ENCODE peak calls at places on chromosomes 6 and 20, in seven cellular contexts. One of them, this sample, is unnamed.

GRCh38 chr6:90940812-90941481 is 354.1 kb upstream of the MAP3K7 start:
- DNase-seq in AG20443: peak
- DNase-seq in islet precursor cell: no peak
- DNase-seq in dorsolateral prefrontal cortex: no peak
- DNase-seq in thoracic aorta: no peak
- DNase-seq in chondrocyte: no peak
- DNase-seq in neural crest cell: no peak
- DNase-seq in this sample: peak

GRCh38 chr6:21402368-21402767 is 191.2 kb upstream of the SOX4 start:
- DNase-seq in neural crest cell: no peak
- DNase-seq in dorsolateral prefrontal cortex: no peak
- DNase-seq in islet precursor cell: no peak
- DNase-seq in AG20443: peak
- DNase-seq in chondrocyte: no peak
- DNase-seq in thoracic aorta: no peak
- DNase-seq in this sample: peak

GRCh38 chr20:62571667-62572344 is 70.5 kb upstream of the SLCO4A1 start:
- DNase-seq in chondrocyte: no peak
- DNase-seq in thoracic aorta: no peak
- DNase-seq in AG20443: no peak
- DNase-seq in neural crest cell: no peak
- DNase-seq in dorsolateral prefrontal cortex: no peak
- DNase-seq in islet precursor cell: no peak
- DNase-seq in this sample: no peak

GRCh38 chr6:136831873-136832562 is 9.6 kb downstream of the PEX7 start:
- DNase-seq in thoracic aorta: no peak
- DNase-seq in islet precursor cell: no peak
- DNase-seq in dorsolateral prefrontal cortex: no peak
- DNase-seq in neural crest cell: no peak
- DNase-seq in AG20443: no peak
- DNase-seq in chondrocyte: no peak
- DNase-seq in this sample: no peak

GRCh38 chr6:40597301-40597700 is 10.1 kb upstream of the LRFN2 start:
- DNase-seq in AG20443: no peak
- DNase-seq in neural crest cell: no peak
- DNase-seq in thoracic aorta: no peak
- DNase-seq in chondrocyte: no peak
- DNase-seq in islet precursor cell: no peak
- DNase-seq in dorsolateral prefrontal cortex: no peak
- DNase-seq in this sample: no peak

GRCh38 chr6:45256697-45257695 is 71.1 kb upstream of the RUNX2 start:
- DNase-seq in thoracic aorta: no peak
- DNase-seq in neural crest cell: no peak
- DNase-seq in islet precursor cell: no peak
- DNase-seq in AG20443: no peak
- DNase-seq in chondrocyte: no peak
- DNase-seq in dorsolateral prefrontal cortex: no peak
- DNase-seq in this sample: peak

GRCh38 chr6:71531841-71532240 is 243.2 kb downstream of the OGFRL1 start:
- DNase-seq in chondrocyte: no peak
- DNase-seq in dorsolateral prefrontal cortex: peak
- DNase-seq in AG20443: no peak
- DNase-seq in neural crest cell: no peak
- DNase-seq in thoracic aorta: no peak
- DNase-seq in islet precursor cell: peak
- DNase-seq in this sample: no peak

GRCh38 chr20:24632581-24632980 is 163.2 kb downstream of the SYNDIG1 start:
- DNase-seq in AG20443: no peak
- DNase-seq in dorsolateral prefrontal cortex: no peak
- DNase-seq in chondrocyte: no peak
- DNase-seq in neural crest cell: no peak
- DNase-seq in thoracic aorta: no peak
- DNase-seq in islet precursor cell: no peak
- DNase-seq in this sample: no peak

GRCh38 chr20:63191400-63191799 is 24.5 kb downstream of the YTHDF1 start:
- DNase-seq in islet precursor cell: no peak
- DNase-seq in thoracic aorta: no peak
- DNase-seq in AG20443: no peak
- DNase-seq in neural crest cell: no peak
- DNase-seq in chondrocyte: no peak
- DNase-seq in dorsolateral prefrontal cortex: no peak
- DNase-seq in this sample: peak

GRCh38 chr6:56156643-56157042 is 90.7 kb downstream of the COL21A1 start:
- DNase-seq in thoracic aorta: no peak
- DNase-seq in neural crest cell: no peak
- DNase-seq in islet precursor cell: no peak
- DNase-seq in chondrocyte: no peak
- DNase-seq in AG20443: no peak
- DNase-seq in dorsolateral prefrontal cortex: no peak
- DNase-seq in this sample: no peak

GRCh38 chr6:141203902-141204575 is 928.7 kb upstream of the GJE1 start:
- DNase-seq in dorsolateral prefrontal cortex: no peak
- DNase-seq in islet precursor cell: no peak
- DNase-seq in chondrocyte: no peak
- DNase-seq in AG20443: peak
- DNase-seq in neural crest cell: no peak
- DNase-seq in thoracic aorta: no peak
- DNase-seq in this sample: peak

GRCh38 chr20:57662313-57663240 is 42.4 kb upstream of the ZBP1 start:
- DNase-seq in dorsolateral prefrontal cortex: peak
- DNase-seq in islet precursor cell: peak
- DNase-seq in chondrocyte: peak
- DNase-seq in thoracic aorta: no peak
- DNase-seq in AG20443: no peak
- DNase-seq in neural crest cell: no peak
- DNase-seq in this sample: no peak

GRCh38 chr6:128827675-128828464 is 55.1 kb upstream of the LAMA2 start:
- DNase-seq in neural crest cell: no peak
- DNase-seq in chondrocyte: no peak
- DNase-seq in thoracic aorta: no peak
- DNase-seq in dorsolateral prefrontal cortex: no peak
- DNase-seq in islet precursor cell: no peak
- DNase-seq in AG20443: peak
- DNase-seq in this sample: peak

GRCh38 chr20:57708694-57709673 is 831 bp downstream of the PMEPA1 start:
- DNase-seq in thoracic aorta: no peak
- DNase-seq in neural crest cell: no peak
- DNase-seq in chondrocyte: no peak
- DNase-seq in AG20443: peak
- DNase-seq in islet precursor cell: no peak
- DNase-seq in dorsolateral prefrontal cortex: no peak
- DNase-seq in this sample: no peak

GRCh38 chr20:13995086-13995665 is at the start of gene MACROD2:
- DNase-seq in dorsolateral prefrontal cortex: peak
- DNase-seq in AG20443: peak
- DNase-seq in chondrocyte: peak
- DNase-seq in islet precursor cell: peak
- DNase-seq in neural crest cell: peak
- DNase-seq in thoracic aorta: peak
- DNase-seq in this sample: peak

GRCh38 chr20:48574383-48574782 is 253.4 kb downstream of the PREX1 start:
- DNase-seq in neural crest cell: no peak
- DNase-seq in islet precursor cell: no peak
- DNase-seq in dorsolateral prefrontal cortex: no peak
- DNase-seq in AG20443: no peak
- DNase-seq in thoracic aorta: no peak
- DNase-seq in chondrocyte: no peak
- DNase-seq in this sample: no peak

GRCh38 chr6:44556046-44556445 is 168.5 kb downstream of the CDC5L start:
- DNase-seq in chondrocyte: no peak
- DNase-seq in neural crest cell: no peak
- DNase-seq in AG20443: no peak
- DNase-seq in dorsolateral prefrontal cortex: no peak
- DNase-seq in thoracic aorta: no peak
- DNase-seq in islet precursor cell: no peak
- DNase-seq in this sample: no peak

GRCh38 chr6:14713008-14713452 is 532.8 kb upstream of the JARID2 start:
- DNase-seq in islet precursor cell: peak
- DNase-seq in AG20443: peak
- DNase-seq in chondrocyte: no peak
- DNase-seq in neural crest cell: no peak
- DNase-seq in thoracic aorta: no peak
- DNase-seq in dorsolateral prefrontal cortex: no peak
- DNase-seq in this sample: peak

GRCh38 chr6:35391240-35391968 is 49.0 kb downstream of the PPARD start:
- DNase-seq in neural crest cell: no peak
- DNase-seq in dorsolateral prefrontal cortex: no peak
- DNase-seq in islet precursor cell: no peak
- DNase-seq in thoracic aorta: no peak
- DNase-seq in AG20443: peak
- DNase-seq in chondrocyte: no peak
- DNase-seq in this sample: peak

GRCh38 chr6:40328376-40328987 is 258.7 kb downstream of the LRFN2 start:
- DNase-seq in chondrocyte: no peak
- DNase-seq in dorsolateral prefrontal cortex: no peak
- DNase-seq in neural crest cell: no peak
- DNase-seq in AG20443: no peak
- DNase-seq in thoracic aorta: no peak
- DNase-seq in islet precursor cell: peak
- DNase-seq in this sample: no peak

GRCh38 chr6:140002406-140003022 is 628.1 kb upstream of the CITED2 start:
- DNase-seq in islet precursor cell: no peak
- DNase-seq in neural crest cell: no peak
- DNase-seq in thoracic aorta: no peak
- DNase-seq in chondrocyte: no peak
- DNase-seq in AG20443: no peak
- DNase-seq in dorsolateral prefrontal cortex: no peak
- DNase-seq in this sample: no peak

GRCh38 chr6:71333700-71334099 is 45.1 kb downstream of the OGFRL1 start:
- DNase-seq in islet precursor cell: no peak
- DNase-seq in AG20443: peak
- DNase-seq in chondrocyte: no peak
- DNase-seq in dorsolateral prefrontal cortex: no peak
- DNase-seq in neural crest cell: no peak
- DNase-seq in thoracic aorta: no peak
- DNase-seq in this sample: peak

GRCh38 chr6:156031516-156031915 is 575.9 kb upstream of the NOX3 start:
- DNase-seq in dorsolateral prefrontal cortex: no peak
- DNase-seq in AG20443: no peak
- DNase-seq in islet precursor cell: no peak
- DNase-seq in thoracic aorta: no peak
- DNase-seq in neural crest cell: no peak
- DNase-seq in chondrocyte: no peak
- DNase-seq in this sample: no peak

GRCh38 chr6:130559166-130559565 is 193.3 kb downstream of the TMEM200A start:
- DNase-seq in thoracic aorta: no peak
- DNase-seq in neural crest cell: no peak
- DNase-seq in islet precursor cell: no peak
- DNase-seq in chondrocyte: no peak
- DNase-seq in AG20443: no peak
- DNase-seq in dorsolateral prefrontal cortex: no peak
- DNase-seq in this sample: no peak

GRCh38 chr20:58069796-58070663 is 158.4 kb downstream of the ANKRD60 start:
- DNase-seq in AG20443: no peak
- DNase-seq in thoracic aorta: no peak
- DNase-seq in islet precursor cell: peak
- DNase-seq in chondrocyte: no peak
- DNase-seq in neural crest cell: no peak
- DNase-seq in dorsolateral prefrontal cortex: no peak
- DNase-seq in this sample: no peak

GRCh38 chr6:100347901-100348550 is 116.7 kb downstream of the SIM1 start:
- DNase-seq in neural crest cell: no peak
- DNase-seq in AG20443: peak
- DNase-seq in dorsolateral prefrontal cortex: no peak
- DNase-seq in chondrocyte: no peak
- DNase-seq in thoracic aorta: no peak
- DNase-seq in islet precursor cell: no peak
- DNase-seq in this sample: peak

GRCh38 chr6:145213614-145214013 is 521.7 kb downstream of the EPM2A start:
- DNase-seq in AG20443: no peak
- DNase-seq in islet precursor cell: no peak
- DNase-seq in neural crest cell: no peak
- DNase-seq in dorsolateral prefrontal cortex: no peak
- DNase-seq in thoracic aorta: no peak
- DNase-seq in chondrocyte: no peak
- DNase-seq in this sample: no peak

GRCh38 chr6:39313526-39314272 is 520 bp downstream of the KCNK17 start:
- DNase-seq in chondrocyte: no peak
- DNase-seq in dorsolateral prefrontal cortex: no peak
- DNase-seq in AG20443: no peak
- DNase-seq in islet precursor cell: no peak
- DNase-seq in thoracic aorta: no peak
- DNase-seq in neural crest cell: peak
- DNase-seq in this sample: no peak

GRCh38 chr6:11437824-11438459 is 99.6 kb upstream of the TMEM170B start:
- DNase-seq in neural crest cell: no peak
- DNase-seq in thoracic aorta: no peak
- DNase-seq in islet precursor cell: no peak
- DNase-seq in dorsolateral prefrontal cortex: no peak
- DNase-seq in chondrocyte: no peak
- DNase-seq in AG20443: peak
- DNase-seq in this sample: no peak

GRCh38 chr6:4388675-4389074 is 253.3 kb upstream of the ECI2 start:
- DNase-seq in thoracic aorta: no peak
- DNase-seq in dorsolateral prefrontal cortex: no peak
- DNase-seq in islet precursor cell: peak
- DNase-seq in chondrocyte: no peak
- DNase-seq in neural crest cell: peak
- DNase-seq in AG20443: peak
- DNase-seq in this sample: no peak

GRCh38 chr6:149840345-149841075 is 23.6 kb downstream of the LRP11 start:
- DNase-seq in neural crest cell: no peak
- DNase-seq in islet precursor cell: peak
- DNase-seq in dorsolateral prefrontal cortex: peak
- DNase-seq in AG20443: peak
- DNase-seq in thoracic aorta: no peak
- DNase-seq in chondrocyte: no peak
- DNase-seq in this sample: peak

GRCh38 chr20:53738039-53738944 is 144.7 kb upstream of the ZNF217 start:
- DNase-seq in chondrocyte: no peak
- DNase-seq in AG20443: peak
- DNase-seq in dorsolateral prefrontal cortex: peak
- DNase-seq in islet precursor cell: peak
- DNase-seq in neural crest cell: peak
- DNase-seq in thoracic aorta: no peak
- DNase-seq in this sample: peak

GRCh38 chr6:44630125-44631028 is 242.9 kb downstream of the CDC5L start:
- DNase-seq in thoracic aorta: no peak
- DNase-seq in neural crest cell: peak
- DNase-seq in dorsolateral prefrontal cortex: no peak
- DNase-seq in islet precursor cell: peak
- DNase-seq in chondrocyte: no peak
- DNase-seq in AG20443: peak
- DNase-seq in this sample: peak

This sample was measured in fibroblast of lung.